ENCODE peak calls at places on chromosomes 13 and 19, in nine cellular contexts. Q, O, A, F, B, D, Y, T and K are unnamed samples.

GRCh38 chr19:38713227-38713649 is 31.0 kb downstream of the CAPN12 start:
- DNase-seq in Q (no peak), O (no peak), A (no peak), F (no peak), B (no peak), D (no peak), Y (no peak), T (no peak), K (no peak)

GRCh38 chr19:1465191-1466016 is 13.6 kb downstream of the C19orf25 start:
- DNase-seq in Q (no peak), O (peak; percentile 59), A (no peak), F (no peak), B (no peak), D (peak; percentile 41), Y (no peak), T (peak; percentile 52), K (peak; percentile 59)

GRCh38 chr19:6020166-6020967 is 42.4 kb upstream of the RANBP3 start:
- DNase-seq in Q (no peak), O (no peak), A (peak; percentile 20), F (peak; percentile 64), B (no peak), D (no peak), Y (no peak), T (no peak), K (no peak)

GRCh38 chr13:46281779-46282178 is 70.1 kb downstream of the LRRC63 start:
- DNase-seq in Q (no peak), O (no peak), A (no peak), F (no peak), B (no peak), D (no peak), Y (no peak), T (no peak), K (no peak)

GRCh38 chr13:107111248-107111647 is 543.3 kb upstream of the ARGLU1 start:
- DNase-seq in Q (no peak), O (no peak), A (no peak), F (no peak), B (no peak), D (no peak), Y (no peak), T (no peak), K (no peak)

GRCh38 chr13:101397742-101398141 is 18.6 kb downstream of the NALCN start:
- DNase-seq in Q (peak; percentile 93), O (no peak), A (no peak), F (peak; percentile 77), B (peak; percentile 95), D (peak; percentile 59), Y (no peak), T (peak; percentile 78), K (no peak)

GRCh38 chr19:50964266-50964665 is 5.1 kb downstream of the KLK6 start:
- DNase-seq in Q (no peak), O (no peak), A (no peak), F (no peak), B (no peak), D (no peak), Y (no peak), T (no peak), K (no peak)

GRCh38 chr19:15636026-15636425 is 4.7 kb upstream of the CYP4F3 start:
- DNase-seq in Q (no peak), O (no peak), A (no peak), F (no peak), B (no peak), D (no peak), Y (no peak), T (no peak), K (no peak)

GRCh38 chr19:8145969-8146368 is 3.4 kb downstream of the FBN3 start:
- DNase-seq in Q (no peak), O (peak; percentile 26), A (no peak), F (peak; percentile 56), B (no peak), D (no peak), Y (no peak), T (no peak), K (no peak)

GRCh38 chr13:99614465-99614885 is 113.2 kb downstream of the TM9SF2 start:
- DNase-seq in Q (no peak), O (no peak), A (no peak), F (no peak), B (no peak), D (peak; percentile 45), Y (no peak), T (peak; percentile 91), K (peak; percentile 63)

GRCh38 chr13:36219883-36220282 is 5.5 kb upstream of the SOHLH2 start:
- DNase-seq in Q (no peak), O (no peak), A (no peak), F (no peak), B (no peak), D (no peak), Y (no peak), T (no peak), K (no peak)

DNA sequence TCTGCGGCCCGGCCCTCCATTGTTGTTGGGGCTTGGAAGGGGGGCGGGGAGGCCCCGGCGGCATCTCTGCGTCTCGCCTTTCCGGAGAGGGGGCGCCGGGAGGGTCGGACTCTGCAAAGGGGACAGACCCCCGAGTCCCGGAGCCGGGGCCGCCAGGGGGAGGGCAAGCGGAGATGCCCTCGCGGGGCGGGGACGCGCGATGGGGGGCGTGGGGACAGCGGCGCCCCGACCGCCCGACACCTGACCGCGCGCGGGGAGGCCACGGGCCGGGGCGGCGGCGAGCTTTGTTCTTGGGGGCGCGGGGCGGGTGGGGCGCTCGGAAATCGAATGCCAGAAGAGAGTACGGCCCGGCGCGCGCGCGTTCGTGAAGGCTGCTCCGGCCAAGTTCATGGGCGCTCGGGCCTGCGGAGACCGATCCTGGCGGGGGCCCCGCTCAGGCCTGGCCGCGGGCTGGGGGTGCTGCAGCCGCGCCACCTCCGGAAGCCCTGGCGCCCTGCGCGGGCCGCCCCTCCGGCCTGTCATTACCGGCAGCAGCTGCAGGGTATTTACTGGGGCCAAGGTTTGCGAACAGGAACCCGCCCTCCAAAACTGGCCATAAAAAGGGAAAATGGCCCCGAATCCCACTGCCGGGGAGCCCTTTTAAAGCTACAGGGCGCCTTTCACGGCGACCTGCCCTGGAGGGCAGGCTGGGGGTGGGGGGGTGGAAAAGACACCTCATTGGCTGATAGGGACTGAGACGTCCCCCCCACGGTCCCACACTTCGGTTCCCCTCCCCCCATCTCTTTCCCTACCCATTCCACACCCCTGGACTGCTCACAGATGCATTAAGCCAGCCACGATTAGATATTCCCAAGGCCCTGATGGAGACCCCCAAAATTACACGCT is 11.1 kb upstream of the NANOS3 start:
- DNase-seq in Q (peak; percentile 54), O (peak; percentile 64), A (no peak), F (no peak), B (no peak), D (no peak), Y (no peak), T (no peak), K (no peak)
- H3K4me3 ChIP-seq in Q (peak overlapping the region; percentile 78), O (peak overlapping the region; percentile 61), A (peak overlapping the region; percentile 79), F (peak overlapping the region; percentile 89), B (peak overlapping the region; percentile 66), D (peak overlapping the region; percentile 69), Y (peak overlapping the region; percentile 41), T (peak overlapping the region; percentile 20), K (peak overlapping the region; percentile 73)

DNA sequence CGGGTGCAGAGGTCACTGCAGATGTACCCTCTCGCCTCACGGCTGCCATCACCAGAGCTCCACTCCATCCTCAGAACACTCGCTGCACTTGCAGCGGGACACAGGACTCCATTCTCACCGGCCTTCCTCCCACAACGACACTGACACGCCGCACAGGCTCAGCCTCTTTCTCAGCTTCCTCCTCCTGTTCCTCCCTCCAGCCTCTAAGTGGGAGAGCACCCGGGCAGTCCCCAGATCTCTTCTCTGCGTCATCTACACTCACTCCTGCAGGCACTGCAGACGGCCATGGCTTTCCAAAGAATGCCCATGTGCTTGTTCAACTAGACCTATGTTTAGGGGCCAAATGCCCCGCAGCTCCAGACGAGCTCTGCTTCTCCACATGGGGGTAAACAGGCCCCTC is 14.3 kb upstream of the FKRP start:
- DNase-seq in Q (no peak), O (no peak), A (no peak), F (no peak), B (peak; percentile 61), D (no peak), Y (no peak), T (peak; percentile 43), K (no peak)
- H3K36me3 ChIP-seq in Q (peaks cover 5% of the 10 kb centered on the region), O (peaks cover 4% of the 10 kb centered on the region), A (peaks cover 79% of the 10 kb centered on the region), F (peaks cover 28% of the 10 kb centered on the region), B (peaks cover 51% of the 10 kb centered on the region), D (peaks cover 38% of the 10 kb centered on the region), Y (peaks cover 53% of the 10 kb centered on the region), T (peaks cover 37% of the 10 kb centered on the region), K (peaks cover 88% of the 10 kb centered on the region)

DNA sequence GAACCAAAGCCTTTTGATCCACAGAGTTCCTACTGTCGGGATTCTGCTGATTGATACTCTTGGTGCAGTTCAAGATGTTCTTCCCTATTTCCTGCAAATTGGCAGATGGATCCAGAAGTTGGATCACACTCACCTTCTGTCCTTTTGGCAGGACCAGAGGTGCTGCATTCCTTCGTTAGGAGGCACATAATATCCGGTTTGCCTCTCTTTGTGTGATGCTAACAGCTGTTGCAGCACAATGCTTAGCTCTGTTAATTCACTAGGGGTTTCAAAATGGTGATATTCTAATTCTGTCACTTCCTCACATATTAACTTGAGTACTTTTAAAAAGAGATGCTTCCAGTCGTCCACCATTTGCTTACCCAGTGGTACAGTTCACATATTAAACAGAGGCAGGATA is 15.2 kb upstream of the CHST8 start:
- DNase-seq in Q (no peak), O (no peak), A (no peak), F (no peak), B (no peak), D (no peak), Y (no peak), T (no peak), K (no peak)
- TF ChIP-seq EZH2 in Q (no peak), O (no peak), A (no peak), F (no peak), B (no peak), D (no peak), Y (no peak), T (no peak), K (no peak)

GRCh38 chr19:30375651-30376050 is 3.5 kb downstream of the ZNF536 start:
- DNase-seq in Q (no peak), O (no peak), A (no peak), F (no peak), B (no peak), D (no peak), Y (no peak), T (no peak), K (no peak)

GRCh38 chr19:30374791-30375650 is 2.8 kb downstream of the ZNF536 start:
- DNase-seq in Q (peak; percentile 14), O (peak; percentile 54), A (no peak), F (no peak), B (no peak), D (no peak), Y (no peak), T (no peak), K (peak; percentile 43)

GRCh38 chr19:30371960-30372824 is at the start of gene ZNF536:
- DNase-seq in Q (no peak), O (peak; percentile 13), A (no peak), F (no peak), B (no peak), D (no peak), Y (no peak), T (no peak), K (no peak)

GRCh38 chr19:30371157-30371845 is 883 bp upstream of the ZNF536 start:
- DNase-seq in Q (no peak), O (no peak), A (no peak), F (no peak), B (no peak), D (no peak), Y (no peak), T (no peak), K (no peak)

DNA sequence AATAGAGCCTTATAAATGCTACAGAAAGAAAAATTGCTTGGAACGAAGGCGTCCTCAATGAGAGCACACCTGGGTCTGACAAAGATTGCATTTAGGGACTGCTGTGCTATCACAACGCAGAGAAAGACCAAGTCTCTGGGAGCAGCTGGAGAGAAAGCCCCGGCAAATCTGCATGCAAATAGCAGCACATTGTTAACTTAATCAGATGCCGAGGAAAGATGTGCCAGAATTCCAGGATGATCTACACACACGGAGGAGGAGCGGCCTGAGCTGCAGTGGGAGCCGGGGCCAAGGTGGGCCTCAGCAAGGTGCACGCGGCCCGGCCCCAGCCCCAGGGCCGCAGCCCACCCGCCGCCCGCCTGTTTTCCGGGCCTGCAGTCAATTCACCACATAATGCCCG is 1.4 kb downstream of the ZNF536 start:
- DNase-seq in Q (no peak), O (peak; percentile 74), A (no peak), F (no peak), B (no peak), D (no peak), Y (no peak), T (no peak), K (no peak)
- H3K4me3 ChIP-seq in Q (no peak overlapping the region), O (peak overlapping the region; percentile 25), A (no peak overlapping the region), F (no peak overlapping the region), B (no peak overlapping the region), D (no peak overlapping the region), Y (no peak overlapping the region), T (no peak overlapping the region), K (no peak overlapping the region)